ENCODE peak calls at places on chromosome 4, in four cellular contexts. One of them, this sample, is unnamed.
A peak's percentile ranks its signal among the peaks of the same experiment; 100 is the strongest.

GRCh38 chr4:71867598-71867997 is 83.7 kb upstream of the GC start:
- DNase-seq in IMR-90: peak; percentile 0
- DNase-seq in neural progenitor cell: no peak
- DNase-seq in heart right ventricle: no peak
- DNase-seq in this sample: no peak

GRCh38 chr4:182764137-182764536 is 153.0 kb downstream of the DCTD start:
- DNase-seq in heart right ventricle: no peak
- DNase-seq in IMR-90: peak; percentile 55
- DNase-seq in neural progenitor cell: no peak
- DNase-seq in this sample: no peak

GRCh38 chr4:76547167-76547760 is 112.2 kb downstream of the SHROOM3 start:
- DNase-seq in neural progenitor cell: peak; percentile 87
- DNase-seq in IMR-90: no peak
- DNase-seq in heart right ventricle: no peak
- DNase-seq in this sample: no peak

GRCh38 chr4:20279381-20279780 is 27.7 kb downstream of the SLIT2 start:
- DNase-seq in IMR-90: no peak
- DNase-seq in neural progenitor cell: no peak
- DNase-seq in heart right ventricle: no peak
- DNase-seq in this sample: no peak

GRCh38 chr4:1873291-1873690 is 2.1 kb downstream of the NSD2 start:
- DNase-seq in neural progenitor cell: peak; percentile 42
- DNase-seq in heart right ventricle: no peak
- DNase-seq in IMR-90: no peak
- DNase-seq in this sample: no peak

GRCh38 chr4:120266602-120267001 is 200.0 kb upstream of the MAD2L1 start:
- DNase-seq in heart right ventricle: no peak
- DNase-seq in neural progenitor cell: peak; percentile 18
- DNase-seq in IMR-90: no peak
- DNase-seq in this sample: no peak

GRCh38 chr4:78022517-78022916 is 34.6 kb upstream of the FRAS1 start:
- DNase-seq in heart right ventricle: no peak
- DNase-seq in IMR-90: no peak
- DNase-seq in neural progenitor cell: no peak
- DNase-seq in this sample: no peak

GRCh38 chr4:14348506-14348905 is 653.8 kb upstream of the CPEB2 start:
- DNase-seq in IMR-90: peak; percentile 4
- DNase-seq in neural progenitor cell: no peak
- DNase-seq in heart right ventricle: no peak
- DNase-seq in this sample: no peak

GRCh38 chr4:55635760-55636621 is at the start of gene NMU:
- DNase-seq in heart right ventricle: peak; percentile 34
- DNase-seq in IMR-90: no peak
- DNase-seq in neural progenitor cell: peak; percentile 79
- DNase-seq in this sample: peak; percentile 84

GRCh38 chr4:72312032-72312650 is 256.9 kb downstream of the ADAMTS3 start:
- DNase-seq in IMR-90: peak; percentile 89
- DNase-seq in heart right ventricle: peak; percentile 59
- DNase-seq in neural progenitor cell: peak; percentile 56
- DNase-seq in this sample: peak; percentile 66

GRCh38 chr4:42412251-42412650 is 15.0 kb downstream of the SHISA3 start:
- DNase-seq in IMR-90: peak; percentile 90
- DNase-seq in neural progenitor cell: no peak
- DNase-seq in heart right ventricle: no peak
- DNase-seq in this sample: no peak

GRCh38 chr4:73573794-73574528 is 46.3 kb downstream of the RASSF6 start:
- DNase-seq in heart right ventricle: no peak
- DNase-seq in IMR-90: peak; percentile 82
- DNase-seq in neural progenitor cell: peak; percentile 91
- DNase-seq in this sample: peak; percentile 43

GRCh38 chr4:176622251-176622968 is 170.3 kb downstream of the VEGFC start:
- DNase-seq in IMR-90: peak; percentile 81
- DNase-seq in neural progenitor cell: no peak
- DNase-seq in heart right ventricle: no peak
- DNase-seq in this sample: no peak

GRCh38 chr4:37970702-37971101 is 10.5 kb downstream of the PTTG2 start:
- DNase-seq in neural progenitor cell: no peak
- DNase-seq in heart right ventricle: peak; percentile 72
- DNase-seq in IMR-90: peak; percentile 33
- DNase-seq in this sample: peak; percentile 90

GRCh38 chr4:11399461-11399971 is 29.2 kb downstream of the HS3ST1 start:
- DNase-seq in heart right ventricle: no peak
- DNase-seq in IMR-90: no peak
- DNase-seq in neural progenitor cell: no peak
- DNase-seq in this sample: peak; percentile 78

GRCh38 chr4:126834854-126835253 is 797.9 kb upstream of the INTU start:
- DNase-seq in neural progenitor cell: no peak
- DNase-seq in heart right ventricle: no peak
- DNase-seq in IMR-90: no peak
- DNase-seq in this sample: no peak

GRCh38 chr4:102344955-102345794 is at the start of gene SLC39A8:
- DNase-seq in neural progenitor cell: peak; percentile 91
- DNase-seq in IMR-90: peak; percentile 44
- DNase-seq in heart right ventricle: peak; percentile 79
- DNase-seq in this sample: peak; percentile 98

GRCh38 chr4:184453402-184454160 is 20.8 kb downstream of the IRF2 start:
- DNase-seq in heart right ventricle: no peak
- DNase-seq in neural progenitor cell: peak; percentile 29
- DNase-seq in IMR-90: peak; percentile 95
- DNase-seq in this sample: no peak

GRCh38 chr4:62814510-62815047 is 1594.7 kb downstream of the TECRL start:
- DNase-seq in heart right ventricle: no peak
- DNase-seq in IMR-90: no peak
- DNase-seq in neural progenitor cell: peak; percentile 52
- DNase-seq in this sample: no peak

GRCh38 chr4:88077911-88078310 is 70.5 kb downstream of the PKD2 start:
- DNase-seq in IMR-90: no peak
- DNase-seq in neural progenitor cell: no peak
- DNase-seq in heart right ventricle: no peak
- DNase-seq in this sample: no peak

GRCh38 chr4:48112017-48112667 is 21.9 kb downstream of the TXK start:
- DNase-seq in IMR-90: peak; percentile 45
- DNase-seq in heart right ventricle: no peak
- DNase-seq in neural progenitor cell: no peak
- DNase-seq in this sample: no peak

GRCh38 chr4:185396724-185397402 is at the start of gene ANKRD37:
- DNase-seq in heart right ventricle: peak; percentile 46
- DNase-seq in neural progenitor cell: no peak
- DNase-seq in IMR-90: peak; percentile 19
- DNase-seq in this sample: peak; percentile 80

GRCh38 chr4:8329859-8330761 is 60.6 kb downstream of the HTRA3 start:
- DNase-seq in heart right ventricle: no peak
- DNase-seq in neural progenitor cell: no peak
- DNase-seq in IMR-90: no peak
- DNase-seq in this sample: peak; percentile 18

GRCh38 chr4:139188648-139189416 is 11.8 kb upstream of the ELF2 start:
- DNase-seq in IMR-90: no peak
- DNase-seq in neural progenitor cell: no peak
- DNase-seq in heart right ventricle: no peak
- DNase-seq in this sample: no peak

GRCh38 chr4:140719022-140719421 is 37.2 kb downstream of the TBC1D9 start:
- DNase-seq in heart right ventricle: no peak
- DNase-seq in neural progenitor cell: no peak
- DNase-seq in IMR-90: peak; percentile 72
- DNase-seq in this sample: no peak

GRCh38 chr4:152709675-152710438 is 30.1 kb upstream of the TMEM154 start:
- DNase-seq in heart right ventricle: no peak
- DNase-seq in IMR-90: no peak
- DNase-seq in neural progenitor cell: no peak
- DNase-seq in this sample: no peak

GRCh38 chr4:116357758-116358157 is 727.6 kb downstream of the TRAM1L1 start:
- DNase-seq in heart right ventricle: no peak
- DNase-seq in IMR-90: no peak
- DNase-seq in neural progenitor cell: no peak
- DNase-seq in this sample: no peak

GRCh38 chr4:173522874-173523395 is 7.1 kb downstream of the HAND2 start:
- DNase-seq in neural progenitor cell: no peak
- DNase-seq in heart right ventricle: peak; percentile 36
- DNase-seq in IMR-90: no peak
- DNase-seq in this sample: no peak

GRCh38 chr4:173519130-173520101 is 10.6 kb downstream of the HAND2 start:
- DNase-seq in heart right ventricle: peak; percentile 48
- DNase-seq in neural progenitor cell: peak; percentile 50
- DNase-seq in IMR-90: no peak
- DNase-seq in this sample: no peak

GRCh38 chr4:173520921-173521473 is 9.0 kb downstream of the HAND2 start:
- DNase-seq in IMR-90: no peak
- DNase-seq in neural progenitor cell: peak; percentile 23
- DNase-seq in heart right ventricle: no peak
- DNase-seq in this sample: no peak

GRCh38 chr4:173522160-173522873 is 7.7 kb downstream of the HAND2 start:
- DNase-seq in heart right ventricle: peak; percentile 91
- DNase-seq in IMR-90: peak; percentile 85
- DNase-seq in neural progenitor cell: peak; percentile 89
- DNase-seq in this sample: peak; percentile 62

DNA sequence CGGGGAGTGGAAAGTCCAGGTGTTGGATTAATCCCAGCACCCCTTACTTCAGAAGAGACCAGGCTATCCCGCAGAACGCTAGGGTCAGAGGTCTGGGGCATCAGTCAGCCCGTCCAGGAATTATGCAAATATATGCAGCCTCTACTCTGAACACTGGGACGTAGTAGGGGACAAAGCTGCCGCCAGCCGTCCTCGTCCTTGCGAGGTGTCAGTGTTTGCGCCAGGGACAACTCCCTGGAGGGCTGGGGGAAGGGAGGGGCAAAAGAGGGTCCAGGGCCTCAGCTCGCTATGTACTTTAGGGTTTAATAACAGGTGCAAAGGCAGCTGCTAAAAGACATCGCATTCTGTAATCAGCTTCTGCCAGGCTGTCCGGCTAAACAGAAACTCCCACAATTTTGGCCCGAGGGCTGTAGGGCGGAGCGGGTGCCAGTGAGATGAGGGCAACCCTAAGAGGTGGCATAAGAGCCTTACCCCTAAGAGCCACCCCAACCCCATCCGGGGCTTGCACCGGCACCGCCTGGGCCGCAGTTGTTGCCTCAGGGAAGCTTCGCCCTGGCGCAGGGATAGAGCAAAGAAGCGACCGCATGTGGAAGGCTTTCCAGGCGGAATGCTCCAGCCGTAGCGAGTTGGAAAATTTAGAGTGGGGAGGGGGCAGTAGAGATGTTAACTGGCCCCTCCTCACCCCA is 8.4 kb downstream of the HAND2 start:
- DNase-seq in neural progenitor cell: peak; percentile 55
- DNase-seq in heart right ventricle: peak; percentile 61
- DNase-seq in IMR-90: no peak
- DNase-seq in this sample: no peak
- H3K27me3 ChIP-seq in neural progenitor cell: peaks cover 100% of the 10 kb centered on the region
- H3K27me3 ChIP-seq in heart right ventricle: peaks cover 44% of the 10 kb centered on the region
- H3K27me3 ChIP-seq in IMR-90: peaks cover 77% of the 10 kb centered on the region
- H3K27me3 ChIP-seq in this sample: peaks cover 100% of the 10 kb centered on the region

GRCh38 chr4:109864134-109864533 is 16.2 kb downstream of the LRIT3 start:
- DNase-seq in heart right ventricle: no peak
- DNase-seq in IMR-90: no peak
- DNase-seq in neural progenitor cell: no peak
- DNase-seq in this sample: no peak
- TF ChIP-seq CTCF in heart right ventricle: no peak
- TF ChIP-seq CTCF in IMR-90: no peak
- TF ChIP-seq CTCF in neural progenitor cell: peak; percentile 17
- TF ChIP-seq CTCF in this sample: no peak

GRCh38 chr4:123159479-123159878 is 237.1 kb upstream of the NUDT6 start:
- DNase-seq in heart right ventricle: no peak
- DNase-seq in IMR-90: no peak
- DNase-seq in neural progenitor cell: no peak
- DNase-seq in this sample: no peak

GRCh38 chr4:123158576-123158975 is 236.2 kb upstream of the NUDT6 start:
- DNase-seq in heart right ventricle: no peak
- DNase-seq in neural progenitor cell: no peak
- DNase-seq in IMR-90: no peak
- DNase-seq in this sample: no peak

GRCh38 chr4:123166023-123166422 is 230.6 kb upstream of the SPRY1 start:
- DNase-seq in heart right ventricle: no peak
- DNase-seq in neural progenitor cell: no peak
- DNase-seq in IMR-90: no peak
- DNase-seq in this sample: no peak

GRCh38 chr4:123163501-123163900 is 233.1 kb upstream of the SPRY1 start:
- DNase-seq in neural progenitor cell: no peak
- DNase-seq in IMR-90: no peak
- DNase-seq in heart right ventricle: no peak
- DNase-seq in this sample: no peak

GRCh38 chr4:123162859-123163258 is 233.7 kb upstream of the SPRY1 start:
- DNase-seq in neural progenitor cell: no peak
- DNase-seq in IMR-90: no peak
- DNase-seq in heart right ventricle: no peak
- DNase-seq in this sample: no peak
- H3K27me3 ChIP-seq in neural progenitor cell: no peaks in the 10 kb centered on the region
- H3K27me3 ChIP-seq in IMR-90: no peaks in the 10 kb centered on the region
- H3K27me3 ChIP-seq in heart right ventricle: no peaks in the 10 kb centered on the region
- H3K27me3 ChIP-seq in this sample: no peaks in the 10 kb centered on the region

GRCh38 chr4:2954358-2955185 is 8.6 kb downstream of the NOP14 start:
- DNase-seq in IMR-90: no peak
- DNase-seq in heart right ventricle: no peak
- DNase-seq in neural progenitor cell: peak; percentile 46
- DNase-seq in this sample: no peak
- TF ChIP-seq CTCF in IMR-90: peak; percentile 1
- TF ChIP-seq CTCF in heart right ventricle: no peak
- TF ChIP-seq CTCF in neural progenitor cell: peak; percentile 45
- TF ChIP-seq CTCF in this sample: no peak

This sample was measured in left lung.